ENCODE peak calls at places on chromosomes 5 and 9, in four cellular contexts. F is naive thymus-derived CD4-positive, alpha-beta T cell; H is D341Med; C is activated gamma-delta T cell treated with Interleukin-2 at 50 U/mL for 16 hours. V is an unnamed sample.

GRCh38 chr5:124741711-124742496 is 4.5 kb downstream of the ZNF608 start:
- DNase-seq in H (peak), C (no peak), F (no peak), V (no peak)

GRCh38 chr9:134575817-134576176 is 65.8 kb upstream of the COL5A1 start:
- DNase-seq in C (no peak), F (no peak), H (no peak), V (no peak)

GRCh38 chr5:96481396-96481795 is 48.3 kb upstream of the PCSK1 start:
- DNase-seq in C (no peak), F (no peak), H (no peak), V (no peak)

GRCh38 chr5:142175039-142175438 is 66.5 kb downstream of the NDFIP1 start:
- DNase-seq in F (no peak), C (no peak), H (no peak), V (no peak)

GRCh38 chr9:79224672-79225433 is 346.9 kb upstream of the TLE4 start:
- DNase-seq in H (no peak), F (no peak), C (no peak), V (no peak)

GRCh38 chr5:27083763-27084420 is 45.5 kb upstream of the CDH9 start:
- DNase-seq in F (no peak), C (no peak), H (no peak), V (no peak)

GRCh38 chr9:135036861-135037465 is 50.5 kb upstream of the OLFM1 start:
- DNase-seq in H (no peak), F (no peak), C (no peak), V (no peak)

GRCh38 chr9:4225291-4226119 is 74.4 kb downstream of the GLIS3 start:
- DNase-seq in F (no peak), C (no peak), H (no peak), V (no peak)

GRCh38 chr9:2255128-2255527 is 240.0 kb downstream of the SMARCA2 start:
- DNase-seq in C (no peak), H (peak), F (no peak), V (no peak)

GRCh38 chr5:31478901-31479300 is 53.0 kb downstream of the DROSHA start:
- DNase-seq in F (no peak), H (no peak), C (no peak), V (no peak)

GRCh38 chr9:107667269-107667681 is 177.7 kb upstream of the KLF4 start:
- DNase-seq in H (no peak), C (no peak), F (no peak), V (no peak)

GRCh38 chr5:17336054-17336453 is 118.6 kb downstream of the BASP1 start:
- DNase-seq in H (no peak), F (no peak), C (no peak), V (no peak)

GRCh38 chr5:175347027-175347426 is 97.0 kb downstream of the DRD1 start:
- DNase-seq in C (no peak), H (no peak), F (no peak), V (no peak)

GRCh38 chr9:126842977-126843799 is 17.3 kb upstream of the ZBTB34 start:
- DNase-seq in C (no peak), F (no peak), H (no peak), V (no peak)

GRCh38 chr5:3751846-3752245 is 156.2 kb downstream of the IRX1 start:
- DNase-seq in H (no peak), C (no peak), F (no peak), V (no peak)

GRCh38 chr5:56479701-56480304 is 246.7 kb upstream of the ANKRD55 start:
- DNase-seq in C (peak), F (peak), H (no peak), V (no peak)

GRCh38 chr5:119058979-119059529 is 11.8 kb upstream of the DMXL1 start:
- DNase-seq in C (no peak), F (no peak), H (no peak), V (no peak)

GRCh38 chr9:5043381-5043780 is 58.3 kb downstream of the JAK2 start:
- DNase-seq in H (no peak), C (no peak), F (no peak), V (no peak)

GRCh38 chr9:102975246-102975645 is 19.9 kb upstream of the CYLC2 start:
- DNase-seq in F (no peak), C (no peak), H (no peak), V (no peak)

GRCh38 chr5:146213210-146213838 is 9.9 kb downstream of the RBM27 start:
- DNase-seq in C (no peak), F (no peak), H (no peak), V (no peak)